ENCODE peak calls at places on chromosomes 2 and 18, in five cellular contexts. N, O, E, K and S are unnamed samples.

GRCh38 chr2:238744951-238745350 is 102.9 kb upstream of the TWIST2 start:
- DNase-seq in N (no peak), O (no peak), E (no peak), K (no peak), S (no peak)

GRCh38 chr2:71700880-71701397 is 247.6 kb downstream of the DYSF start:
- DNase-seq in N (peak), O (no peak), E (peak), K (no peak), S (peak)

GRCh38 chr18:57930476-57930875 is 113.5 kb upstream of the NEDD4L start:
- DNase-seq in N (no peak), O (no peak), E (no peak), K (no peak), S (no peak)

GRCh38 chr2:22957441-22957840 is 427.5 kb upstream of the KLHL29 start:
- DNase-seq in N (no peak), O (no peak), E (no peak), K (no peak), S (no peak)

GRCh38 chr2:233426619-233427342 is 72.5 kb downstream of the DGKD start:
- DNase-seq in N (no peak), O (no peak), E (no peak), K (peak), S (no peak)

GRCh38 chr18:8375269-8375668 is 234.0 kb upstream of the RAB12 start:
- DNase-seq in N (no peak), O (no peak), E (no peak), K (no peak), S (no peak)

GRCh38 chr2:237859533-237860272 is at the start of gene RAMP1:
- DNase-seq in N (peak), O (peak), E (peak), K (peak), S (peak)

GRCh38 chr2:106882658-106883057 is 3.3 kb downstream of the ST6GAL2 start:
- DNase-seq in N (no peak), O (no peak), E (no peak), K (no peak), S (no peak)

GRCh38 chr2:203718087-203718486 is 11.6 kb downstream of the CD28 start:
- DNase-seq in N (no peak), O (peak), E (no peak), K (peak), S (no peak)

GRCh38 chr2:230869691-230870543 is 5.2 kb downstream of the ITM2C start:
- DNase-seq in N (no peak), O (no peak), E (no peak), K (no peak), S (peak)

GRCh38 chr2:156959481-156959880 is 298.0 kb upstream of the GALNT5 start:
- DNase-seq in N (no peak), O (no peak), E (no peak), K (no peak), S (no peak)

GRCh38 chr2:235406420-235406819 is 87.4 kb upstream of the AGAP1 start:
- DNase-seq in N (no peak), O (no peak), E (peak), K (no peak), S (no peak)

GRCh38 chr2:191479680-191480023 is 198.3 kb upstream of the NABP1 start:
- DNase-seq in N (no peak), O (no peak), E (no peak), K (no peak), S (no peak)

GRCh38 chr2:190863946-190864345 is 16.7 kb upstream of the GLS start:
- DNase-seq in N (no peak), O (no peak), E (no peak), K (no peak), S (no peak)

GRCh38 chr18:78101091-78101490 is 851.4 kb downstream of the GALR1 start:
- DNase-seq in N (no peak), O (no peak), E (no peak), K (no peak), S (no peak)

GRCh38 chr2:177392373-177393246 is at the start of gene AGPS:
- DNase-seq in N (peak), O (peak), E (peak), K (peak), S (peak)

GRCh38 chr2:196170681-196171247 is 614 bp downstream of the STK17B start:
- DNase-seq in N (peak), O (peak), E (peak), K (no peak), S (peak)

GRCh38 chr2:200829258-200829655 is 17.5 kb downstream of the BZW1 start:
- DNase-seq in N (no peak), O (no peak), E (no peak), K (no peak), S (peak)

GRCh38 chr2:108988796-108989713 is at the start of gene EDAR:
- DNase-seq in N (peak), O (peak), E (peak), K (peak), S (peak)

GRCh38 chr2:152352616-152353015 is 17.6 kb downstream of the FMNL2 start:
- DNase-seq in N (no peak), O (no peak), E (no peak), K (no peak), S (no peak)

GRCh38 chr2:203853271-203853670 is 14.3 kb upstream of the CTLA4 start:
- DNase-seq in N (no peak), O (no peak), E (no peak), K (no peak), S (no peak)

GRCh38 chr18:6629635-6630140 is 99.8 kb upstream of the ARHGAP28 start:
- DNase-seq in N (no peak), O (no peak), E (no peak), K (no peak), S (no peak)